ENCODE peak calls at places on chromosomes 12 and 14, in eight cellular contexts. One of them, this sample, is unnamed.

GRCh38 chr12:112261559-112261958 is 120.7 kb downstream of the HECTD4 start:
- DNase-seq in uterus: peak; percentile 24
- DNase-seq in GM06990: no peak
- DNase-seq in cardiac fibroblast: no peak
- DNase-seq in epithelial cell of esophagus: peak; percentile 12
- DNase-seq in neural progenitor cell: peak; percentile 27
- DNase-seq in transverse colon: no peak
- DNase-seq in epithelial cell of proximal tubule: no peak
- DNase-seq in this sample: no peak

GRCh38 chr12:1630081-1630826 is 1.2 kb downstream of the WNT5B start:
- DNase-seq in GM06990: peak; percentile 49
- DNase-seq in uterus: no peak
- DNase-seq in epithelial cell of esophagus: peak; percentile 45
- DNase-seq in cardiac fibroblast: peak; percentile 39
- DNase-seq in neural progenitor cell: peak; percentile 69
- DNase-seq in transverse colon: peak; percentile 59
- DNase-seq in epithelial cell of proximal tubule: no peak
- DNase-seq in this sample: no peak

GRCh38 chr14:103915616-103916015 is 12.6 kb upstream of the TDRD9 start:
- DNase-seq in GM06990: no peak
- DNase-seq in cardiac fibroblast: no peak
- DNase-seq in uterus: no peak
- DNase-seq in epithelial cell of esophagus: no peak
- DNase-seq in transverse colon: no peak
- DNase-seq in neural progenitor cell: no peak
- DNase-seq in epithelial cell of proximal tubule: no peak
- DNase-seq in this sample: no peak

GRCh38 chr12:13000935-13001724 is 1.1 kb upstream of the HEBP1 start:
- DNase-seq in neural progenitor cell: peak; percentile 89
- DNase-seq in epithelial cell of esophagus: peak; percentile 59
- DNase-seq in GM06990: peak; percentile 18
- DNase-seq in epithelial cell of proximal tubule: no peak
- DNase-seq in uterus: peak; percentile 61
- DNase-seq in cardiac fibroblast: peak; percentile 58
- DNase-seq in transverse colon: peak; percentile 46
- DNase-seq in this sample: peak; percentile 77

GRCh38 chr14:23300687-23301223 is 1.9 kb downstream of the PPP1R3E start:
- DNase-seq in epithelial cell of proximal tubule: no peak
- DNase-seq in transverse colon: peak; percentile 51
- DNase-seq in GM06990: no peak
- DNase-seq in cardiac fibroblast: no peak
- DNase-seq in epithelial cell of esophagus: peak; percentile 56
- DNase-seq in neural progenitor cell: peak; percentile 47
- DNase-seq in uterus: peak; percentile 52
- DNase-seq in this sample: peak; percentile 19

GRCh38 chr12:56878010-56878339 is 56.2 kb downstream of the SDR9C7 start:
- DNase-seq in epithelial cell of proximal tubule: no peak
- DNase-seq in GM06990: no peak
- DNase-seq in neural progenitor cell: no peak
- DNase-seq in uterus: no peak
- DNase-seq in cardiac fibroblast: no peak
- DNase-seq in transverse colon: no peak
- DNase-seq in epithelial cell of esophagus: no peak
- DNase-seq in this sample: no peak

GRCh38 chr12:60194682-60195081 is 598.9 kb downstream of the SLC16A7 start:
- DNase-seq in uterus: no peak
- DNase-seq in GM06990: no peak
- DNase-seq in transverse colon: no peak
- DNase-seq in epithelial cell of esophagus: peak; percentile 68
- DNase-seq in cardiac fibroblast: peak; percentile 68
- DNase-seq in neural progenitor cell: no peak
- DNase-seq in epithelial cell of proximal tubule: no peak
- DNase-seq in this sample: no peak

GRCh38 chr14:103679351-103679750 is 35.9 kb downstream of the XRCC3 start:
- DNase-seq in cardiac fibroblast: peak; percentile 42
- DNase-seq in epithelial cell of proximal tubule: no peak
- DNase-seq in transverse colon: peak; percentile 51
- DNase-seq in uterus: no peak
- DNase-seq in GM06990: peak; percentile 69
- DNase-seq in neural progenitor cell: peak; percentile 51
- DNase-seq in epithelial cell of esophagus: no peak
- DNase-seq in this sample: peak; percentile 82

GRCh38 chr12:131103614-131104463 is 150.1 kb downstream of the ADGRD1 start:
- DNase-seq in cardiac fibroblast: no peak
- DNase-seq in GM06990: no peak
- DNase-seq in uterus: peak; percentile 11
- DNase-seq in epithelial cell of esophagus: no peak
- DNase-seq in epithelial cell of proximal tubule: no peak
- DNase-seq in neural progenitor cell: peak; percentile 47
- DNase-seq in transverse colon: no peak
- DNase-seq in this sample: no peak

GRCh38 chr12:119020377-119021360 is 39.3 kb downstream of the SRRM4 start:
- DNase-seq in epithelial cell of proximal tubule: no peak
- DNase-seq in uterus: no peak
- DNase-seq in GM06990: no peak
- DNase-seq in neural progenitor cell: peak; percentile 88
- DNase-seq in epithelial cell of esophagus: no peak
- DNase-seq in transverse colon: peak; percentile 18
- DNase-seq in cardiac fibroblast: no peak
- DNase-seq in this sample: peak; percentile 7

GRCh38 chr12:60231301-60231700 is 635.5 kb downstream of the SLC16A7 start:
- DNase-seq in GM06990: no peak
- DNase-seq in cardiac fibroblast: no peak
- DNase-seq in transverse colon: no peak
- DNase-seq in epithelial cell of esophagus: no peak
- DNase-seq in neural progenitor cell: peak; percentile 11
- DNase-seq in uterus: no peak
- DNase-seq in epithelial cell of proximal tubule: no peak
- DNase-seq in this sample: no peak

GRCh38 chr12:52497975-52498374 is 4.9 kb upstream of the KRT6A start:
- DNase-seq in uterus: no peak
- DNase-seq in GM06990: no peak
- DNase-seq in transverse colon: no peak
- DNase-seq in epithelial cell of esophagus: no peak
- DNase-seq in cardiac fibroblast: no peak
- DNase-seq in neural progenitor cell: no peak
- DNase-seq in epithelial cell of proximal tubule: no peak
- DNase-seq in this sample: no peak

GRCh38 chr14:100307215-100308111 is 1.2 kb upstream of the SLC25A29 start:
- DNase-seq in epithelial cell of proximal tubule: no peak
- DNase-seq in GM06990: no peak
- DNase-seq in uterus: no peak
- DNase-seq in cardiac fibroblast: peak; percentile 21
- DNase-seq in neural progenitor cell: peak; percentile 62
- DNase-seq in transverse colon: peak; percentile 32
- DNase-seq in epithelial cell of esophagus: peak; percentile 24
- DNase-seq in this sample: no peak

GRCh38 chr14:26330982-26331381 is 266.9 kb downstream of the NOVA1 start:
- DNase-seq in GM06990: no peak
- DNase-seq in epithelial cell of proximal tubule: peak; percentile 72
- DNase-seq in transverse colon: no peak
- DNase-seq in neural progenitor cell: no peak
- DNase-seq in epithelial cell of esophagus: no peak
- DNase-seq in uterus: no peak
- DNase-seq in cardiac fibroblast: no peak
- DNase-seq in this sample: no peak

GRCh38 chr12:62347922-62348650 is 87.9 kb downstream of the USP15 start:
- DNase-seq in epithelial cell of proximal tubule: no peak
- DNase-seq in neural progenitor cell: no peak
- DNase-seq in epithelial cell of esophagus: no peak
- DNase-seq in uterus: no peak
- DNase-seq in transverse colon: no peak
- DNase-seq in GM06990: no peak
- DNase-seq in cardiac fibroblast: peak; percentile 58
- DNase-seq in this sample: no peak

GRCh38 chr12:27014859-27015729 is 910 bp upstream of the TM7SF3 start:
- DNase-seq in epithelial cell of esophagus: peak; percentile 30
- DNase-seq in neural progenitor cell: no peak
- DNase-seq in uterus: no peak
- DNase-seq in GM06990: no peak
- DNase-seq in transverse colon: no peak
- DNase-seq in cardiac fibroblast: no peak
- DNase-seq in epithelial cell of proximal tubule: no peak
- DNase-seq in this sample: no peak

GRCh38 chr12:31406345-31406744 is 80.4 kb upstream of the SINHCAF start:
- DNase-seq in epithelial cell of esophagus: no peak
- DNase-seq in neural progenitor cell: no peak
- DNase-seq in epithelial cell of proximal tubule: no peak
- DNase-seq in uterus: no peak
- DNase-seq in transverse colon: no peak
- DNase-seq in GM06990: peak; percentile 55
- DNase-seq in cardiac fibroblast: no peak
- DNase-seq in this sample: peak; percentile 54

GRCh38 chr14:38808734-38809455 is 294.1 kb downstream of the SEC23A start:
- DNase-seq in epithelial cell of proximal tubule: no peak
- DNase-seq in transverse colon: peak; percentile 86
- DNase-seq in cardiac fibroblast: no peak
- DNase-seq in uterus: no peak
- DNase-seq in epithelial cell of esophagus: peak; percentile 51
- DNase-seq in neural progenitor cell: no peak
- DNase-seq in GM06990: no peak
- DNase-seq in this sample: no peak

GRCh38 chr12:84995646-84996045 is 40.4 kb downstream of the TSPAN19 start:
- DNase-seq in GM06990: no peak
- DNase-seq in uterus: no peak
- DNase-seq in neural progenitor cell: no peak
- DNase-seq in epithelial cell of proximal tubule: no peak
- DNase-seq in transverse colon: no peak
- DNase-seq in epithelial cell of esophagus: peak; percentile 44
- DNase-seq in cardiac fibroblast: peak; percentile 45
- DNase-seq in this sample: no peak

GRCh38 chr12:29223431-29223830 is 74.4 kb downstream of the FAR2 start:
- DNase-seq in GM06990: no peak
- DNase-seq in epithelial cell of esophagus: no peak
- DNase-seq in cardiac fibroblast: no peak
- DNase-seq in epithelial cell of proximal tubule: no peak
- DNase-seq in transverse colon: no peak
- DNase-seq in neural progenitor cell: no peak
- DNase-seq in uterus: no peak
- DNase-seq in this sample: no peak

GRCh38 chr12:7042847-7043246 is 17.7 kb upstream of the C1S start:
- DNase-seq in epithelial cell of esophagus: peak; percentile 65
- DNase-seq in epithelial cell of proximal tubule: peak; percentile 19
- DNase-seq in cardiac fibroblast: peak; percentile 64
- DNase-seq in transverse colon: no peak
- DNase-seq in GM06990: no peak
- DNase-seq in uterus: no peak
- DNase-seq in neural progenitor cell: peak; percentile 35
- DNase-seq in this sample: no peak

GRCh38 chr12:48175613-48176416 is 7.6 kb upstream of the CCDC184 start:
- DNase-seq in epithelial cell of proximal tubule: no peak
- DNase-seq in GM06990: no peak
- DNase-seq in cardiac fibroblast: no peak
- DNase-seq in epithelial cell of esophagus: no peak
- DNase-seq in transverse colon: no peak
- DNase-seq in neural progenitor cell: no peak
- DNase-seq in uterus: no peak
- DNase-seq in this sample: no peak

DNA sequence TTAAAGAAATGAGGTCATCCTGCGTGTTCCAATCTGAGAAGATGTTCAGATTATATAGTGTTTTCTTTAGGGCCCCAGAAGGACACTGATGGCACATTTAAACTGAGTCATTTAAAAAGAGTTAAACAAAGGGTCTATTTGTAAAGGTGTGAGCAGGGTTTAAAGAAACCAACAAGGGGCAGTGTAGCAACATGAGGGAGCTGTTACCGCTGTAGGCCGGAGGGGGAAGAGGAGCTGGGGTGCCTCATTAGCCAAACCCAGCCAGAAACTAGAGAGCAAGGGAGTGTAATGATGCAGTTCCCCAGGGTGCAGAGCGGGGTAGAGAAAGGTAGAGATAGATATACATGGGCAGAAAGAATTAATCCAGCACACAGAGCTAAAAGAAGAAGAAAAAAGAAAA is 160.4 kb downstream of the TBX5 start:
- DNase-seq in GM06990: no peak
- DNase-seq in epithelial cell of esophagus: no peak
- DNase-seq in neural progenitor cell: peak; percentile 45
- DNase-seq in transverse colon: no peak
- DNase-seq in epithelial cell of proximal tubule: no peak
- DNase-seq in uterus: no peak
- DNase-seq in cardiac fibroblast: no peak
- DNase-seq in this sample: no peak
- TF ChIP-seq CTCF in GM06990: no peak
- TF ChIP-seq CTCF in epithelial cell of esophagus: no peak
- TF ChIP-seq CTCF in neural progenitor cell: peak; percentile 23
- TF ChIP-seq CTCF in transverse colon: no peak
- TF ChIP-seq CTCF in epithelial cell of proximal tubule: no peak
- TF ChIP-seq CTCF in uterus: no peak
- TF ChIP-seq CTCF in cardiac fibroblast: no peak
- TF ChIP-seq CTCF in this sample: no peak

DNA sequence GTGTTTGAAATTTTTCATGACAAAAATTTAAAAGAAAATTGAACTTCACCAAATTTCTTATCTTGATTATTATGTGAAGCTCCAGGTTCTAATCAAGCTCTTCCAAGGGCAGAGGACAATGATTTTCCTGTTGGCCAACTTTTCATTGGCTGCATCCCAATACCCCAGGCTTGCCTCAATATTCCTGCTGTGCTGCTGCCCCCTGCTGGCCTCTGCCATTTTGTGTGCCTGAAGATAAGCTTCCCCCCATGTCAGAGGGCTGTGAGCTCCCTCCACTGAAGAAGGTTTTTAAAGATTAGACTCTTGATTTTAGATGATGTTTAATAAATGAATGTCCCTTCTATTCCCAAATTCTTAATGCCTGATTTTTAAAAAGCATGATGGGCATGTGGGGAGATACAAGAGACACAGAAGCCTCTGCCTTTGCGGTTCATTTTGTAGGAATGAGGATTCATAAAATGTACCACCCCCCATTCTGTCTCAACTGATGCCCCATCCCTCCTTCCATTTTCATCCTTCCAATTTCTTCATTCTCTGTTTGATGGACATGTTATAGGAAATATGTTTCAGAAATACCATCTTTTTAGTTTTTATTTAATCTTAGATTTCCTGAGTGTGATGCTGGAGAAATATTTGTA is 76.7 kb upstream of the RGS6 start:
- DNase-seq in cardiac fibroblast: peak; percentile 85
- DNase-seq in GM06990: peak; percentile 10
- DNase-seq in transverse colon: peak; percentile 73
- DNase-seq in neural progenitor cell: peak; percentile 72
- DNase-seq in epithelial cell of esophagus: peak; percentile 80
- DNase-seq in epithelial cell of proximal tubule: peak; percentile 18
- DNase-seq in uterus: peak; percentile 16
- DNase-seq in this sample: peak; percentile 70
- TF ChIP-seq CTCF in cardiac fibroblast: peak; percentile 81
- TF ChIP-seq CTCF in GM06990: peak; percentile 90
- TF ChIP-seq CTCF in transverse colon: peak; percentile 59
- TF ChIP-seq CTCF in neural progenitor cell: peak; percentile 76
- TF ChIP-seq CTCF in epithelial cell of esophagus: peak; percentile 76
- TF ChIP-seq CTCF in epithelial cell of proximal tubule: peak; percentile 93
- TF ChIP-seq CTCF in uterus: peak; percentile 8
- TF ChIP-seq CTCF in this sample: peak; percentile 66

GRCh38 chr12:55681142-55682077 is 26.3 kb downstream of the ITGA7 start:
- DNase-seq in epithelial cell of proximal tubule: peak; percentile 69
- DNase-seq in cardiac fibroblast: peak; percentile 65
- DNase-seq in GM06990: no peak
- DNase-seq in transverse colon: peak; percentile 85
- DNase-seq in neural progenitor cell: peak; percentile 89
- DNase-seq in epithelial cell of esophagus: peak; percentile 46
- DNase-seq in uterus: no peak
- DNase-seq in this sample: no peak
- TF ChIP-seq CTCF in epithelial cell of proximal tubule: peak; percentile 60
- TF ChIP-seq CTCF in cardiac fibroblast: peak; percentile 38
- TF ChIP-seq CTCF in GM06990: peak; percentile 6
- TF ChIP-seq CTCF in transverse colon: peak; percentile 48
- TF ChIP-seq CTCF in neural progenitor cell: peak; percentile 58
- TF ChIP-seq CTCF in epithelial cell of esophagus: peak; percentile 23
- TF ChIP-seq CTCF in uterus: no peak
- TF ChIP-seq CTCF in this sample: no peak

GRCh38 chr14:68274722-68275121 is 455.1 kb downstream of the RAD51B start:
- DNase-seq in neural progenitor cell: no peak
- DNase-seq in epithelial cell of proximal tubule: no peak
- DNase-seq in transverse colon: no peak
- DNase-seq in epithelial cell of esophagus: no peak
- DNase-seq in GM06990: no peak
- DNase-seq in cardiac fibroblast: no peak
- DNase-seq in uterus: no peak
- DNase-seq in this sample: no peak
- TF ChIP-seq CTCF in neural progenitor cell: no peak
- TF ChIP-seq CTCF in epithelial cell of proximal tubule: no peak
- TF ChIP-seq CTCF in transverse colon: no peak
- TF ChIP-seq CTCF in epithelial cell of esophagus: no peak
- TF ChIP-seq CTCF in GM06990: no peak
- TF ChIP-seq CTCF in cardiac fibroblast: no peak
- TF ChIP-seq CTCF in uterus: no peak
- TF ChIP-seq CTCF in this sample: no peak